ENCODE peak calls at places on chromosomes 13 and 19, in ten cellular contexts. Y, D, T, F, G, C, N, B, E and M are unnamed samples.

GRCh38 chr19:11168568-11168967 is 13.0 kb upstream of the SPC24 start:
- DNase-seq in G (peak), B (peak), N (peak), D (no peak), T (no peak), Y (no peak), C (peak), F (peak), E (no peak), M (peak)

GRCh38 chr13:50829226-50829625 is 14.3 kb downstream of the DLEU7 start:
- DNase-seq in D (no peak), Y (no peak), T (no peak), E (no peak), B (no peak), C (no peak), G (no peak), F (no peak), N (no peak), M (no peak)

GRCh38 chr13:40026174-40026585 is 370.7 kb downstream of the COG6 start:
- DNase-seq in D (no peak), N (no peak), Y (no peak), G (no peak), B (no peak), F (peak), E (no peak), T (no peak), C (peak), M (no peak)

GRCh38 chr19:21604351-21604926 is 99.0 kb downstream of the ZNF429 start:
- DNase-seq in F (no peak), D (no peak), C (no peak), T (no peak), G (no peak), B (no peak), N (peak), Y (no peak), E (no peak), M (no peak)

GRCh38 chr19:17450264-17451075 is 2.0 kb upstream of the TMEM221 start:
- DNase-seq in B (no peak), E (no peak), D (no peak), Y (no peak), C (peak), T (no peak), N (no peak), F (no peak), G (no peak), M (peak)

GRCh38 chr13:51806571-51806970 is 2.6 kb upstream of the DHRS12 start:
- DNase-seq in C (peak), N (peak), G (no peak), B (no peak), Y (no peak), E (no peak), T (no peak), F (no peak), D (no peak), M (no peak)

GRCh38 chr19:14091086-14091884 is 734 bp upstream of the SAMD1 start:
- DNase-seq in T (peak), F (peak), B (no peak), C (peak), D (no peak), G (no peak), Y (peak), N (peak), E (no peak), M (peak)

GRCh38 chr19:28705008-28705407 is 507.9 kb downstream of the UQCRFS1 start:
- DNase-seq in G (peak), Y (no peak), F (peak), T (no peak), N (peak), C (no peak), E (no peak), B (peak), D (no peak), M (peak)

GRCh38 chr13:76397413-76397812 is 488.8 kb downstream of the KCTD12 start:
- DNase-seq in G (no peak), T (no peak), D (no peak), Y (no peak), B (no peak), C (peak), N (no peak), F (no peak), E (no peak), M (no peak)

GRCh38 chr19:38250821-38251563 is 5.2 kb downstream of the PPP1R14A start:
- DNase-seq in T (peak), D (peak), B (no peak), N (peak), F (no peak), C (no peak), Y (peak), G (no peak), E (no peak), M (no peak)

GRCh38 chr19:1296575-1297271 is 11.1 kb downstream of the EFNA2 start:
- DNase-seq in C (no peak), D (no peak), G (no peak), Y (no peak), N (no peak), F (no peak), B (no peak), E (no peak), T (no peak), M (no peak)

GRCh38 chr19:38039966-38040365 is 133.0 kb downstream of the SIPA1L3 start:
- DNase-seq in C (no peak), D (no peak), B (peak), G (peak), E (no peak), F (peak), N (peak), T (no peak), Y (no peak), M (no peak)

GRCh38 chr13:92767468-92767867 is 459.1 kb upstream of the GPC6 start:
- DNase-seq in F (no peak), N (no peak), C (peak), E (no peak), B (no peak), Y (no peak), G (no peak), T (no peak), D (no peak), M (no peak)

GRCh38 chr19:9309974-9310446 is 372 bp upstream of the ZNF699 start:
- DNase-seq in D (peak), C (no peak), Y (peak), G (peak), F (peak), E (peak), T (peak), N (peak), B (no peak), M (peak)

GRCh38 chr13:24734951-24735350 is 29.0 kb upstream of the RNF17 start:
- DNase-seq in B (no peak), C (no peak), Y (no peak), D (no peak), G (no peak), T (no peak), N (no peak), E (no peak), F (no peak), M (no peak)

GRCh38 chr13:101289764-101290163 is 126.5 kb downstream of the NALCN start:
- DNase-seq in B (peak), G (no peak), T (no peak), N (peak), Y (no peak), F (no peak), D (peak), C (peak), E (no peak), M (no peak)

DNA sequence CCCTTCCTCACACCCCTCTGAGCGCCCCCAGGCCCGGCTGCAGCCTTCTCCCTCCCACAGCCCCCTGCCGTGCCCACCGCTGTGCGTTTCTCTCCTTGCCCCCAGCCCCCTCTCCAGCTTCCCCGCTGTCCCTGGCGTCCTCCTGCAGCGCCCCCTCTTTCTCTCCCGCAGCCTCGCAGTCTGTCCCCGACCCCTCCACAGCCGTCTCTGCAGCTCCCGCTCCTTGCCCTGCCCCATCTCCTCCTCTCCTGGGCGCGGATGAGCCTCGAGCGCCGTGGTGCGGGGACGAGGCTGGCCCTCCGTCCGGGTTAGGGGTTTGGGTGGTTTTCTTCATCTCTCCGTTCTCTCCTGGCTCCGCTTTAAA is 1.1 kb downstream of the KMT5C start:
- DNase-seq in N (no peak), Y (no peak), T (no peak), F (no peak), E (no peak), B (no peak), C (no peak), D (no peak), G (no peak), M (peak)
- TF ChIP-seq CTCF in N (no peak), Y (no peak), T (no peak), F (peak), E (no peak), B (peak), C (peak), D (no peak), G (peak), M (no peak)

GRCh38 chr19:3434630-3435553 is 45.4 kb downstream of the SMIM24 start:
- DNase-seq in B (peak), F (peak), C (peak), Y (peak), T (peak), D (peak), E (peak), G (peak), N (peak), M (peak)
- TF ChIP-seq CTCF in B (no peak), F (no peak), C (no peak), Y (no peak), T (no peak), D (peak), E (no peak), G (no peak), N (peak), M (no peak)

GRCh38 chr19:35746087-35746462 is 624 bp downstream of the PSENEN start:
- DNase-seq in N (no peak), C (no peak), G (no peak), E (no peak), Y (no peak), D (no peak), T (no peak), B (no peak), F (no peak), M (no peak)

GRCh38 chr19:35743640-35744306 is 1.4 kb downstream of the U2AF1L4 start:
- DNase-seq in E (no peak), F (no peak), Y (no peak), G (no peak), D (no peak), T (no peak), N (no peak), B (no peak), C (no peak), M (no peak)

GRCh38 chr19:35745328-35746086 is at the start of the genes PSENEN and U2AF1L4:
- DNase-seq in E (peak), D (peak), Y (peak), B (peak), G (peak), F (peak), N (peak), C (peak), T (peak), M (peak)

GRCh38 chr19:35744335-35744687 is 907 bp downstream of the U2AF1L4 start:
- DNase-seq in N (no peak), Y (no peak), T (no peak), C (no peak), B (no peak), G (no peak), E (no peak), F (no peak), D (no peak), M (no peak)

DNA sequence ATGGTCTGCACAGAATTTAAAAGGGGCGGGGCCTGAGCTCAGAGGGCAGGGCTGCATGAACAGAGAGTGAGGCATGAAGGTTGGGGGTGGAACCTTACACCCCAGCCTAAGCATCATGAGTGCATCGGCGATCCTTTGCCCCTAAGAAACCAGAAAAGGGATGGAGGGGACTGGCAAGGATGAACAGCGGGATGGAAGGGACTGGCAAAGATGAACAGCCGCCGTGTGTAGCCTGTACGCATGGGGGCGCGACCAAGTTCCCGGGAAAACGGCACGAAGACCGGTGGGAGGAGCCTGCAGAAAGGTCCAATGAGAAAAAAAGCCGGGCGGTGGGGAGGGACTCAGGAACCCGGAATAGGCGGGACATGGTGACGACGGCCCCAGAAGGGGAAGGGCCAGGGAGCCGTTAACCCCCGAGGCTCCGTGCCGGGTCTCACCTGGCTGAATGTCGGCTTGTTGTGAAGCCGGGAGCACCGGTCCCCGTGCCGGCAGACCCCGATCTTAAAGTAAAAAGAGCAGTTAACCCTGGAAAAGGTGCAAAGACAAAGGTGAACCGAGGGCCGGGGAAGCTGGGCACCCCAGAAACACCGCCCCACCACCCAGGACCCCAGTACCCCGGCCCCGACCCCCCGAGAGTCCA is 410 bp downstream of the U2AF1L4 start:
- DNase-seq in G (peak), Y (peak), E (peak), D (peak), T (peak), B (peak), C (peak), N (peak), F (peak), M (peak)
- TF ChIP-seq CTCF in G (peak), Y (peak), E (peak), D (peak), T (no peak), B (peak), C (no peak), N (peak), F (peak), M (peak)

GRCh38 chr13:65932587-65933239 is 1297.4 kb downstream of the PCDH9 start:
- DNase-seq in E (no peak), C (no peak), T (no peak), D (no peak), Y (no peak), G (peak), F (peak), B (no peak), N (peak), M (no peak)

GRCh38 chr13:65932013-65932412 is 1298.1 kb downstream of the PCDH9 start:
- DNase-seq in E (no peak), F (no peak), N (no peak), G (no peak), T (no peak), D (no peak), B (no peak), C (no peak), Y (no peak), M (no peak)

GRCh38 chr13:65921933-65922332 is 1308.2 kb downstream of the PCDH9 start:
- DNase-seq in D (no peak), G (peak), N (no peak), Y (no peak), E (no peak), C (no peak), F (no peak), T (no peak), B (no peak), M (no peak)

GRCh38 chr13:65929436-65929835 is 1300.7 kb downstream of the PCDH9 start:
- DNase-seq in F (no peak), E (no peak), N (no peak), B (peak), C (no peak), G (no peak), D (no peak), T (no peak), Y (no peak), M (no peak)

DNA sequence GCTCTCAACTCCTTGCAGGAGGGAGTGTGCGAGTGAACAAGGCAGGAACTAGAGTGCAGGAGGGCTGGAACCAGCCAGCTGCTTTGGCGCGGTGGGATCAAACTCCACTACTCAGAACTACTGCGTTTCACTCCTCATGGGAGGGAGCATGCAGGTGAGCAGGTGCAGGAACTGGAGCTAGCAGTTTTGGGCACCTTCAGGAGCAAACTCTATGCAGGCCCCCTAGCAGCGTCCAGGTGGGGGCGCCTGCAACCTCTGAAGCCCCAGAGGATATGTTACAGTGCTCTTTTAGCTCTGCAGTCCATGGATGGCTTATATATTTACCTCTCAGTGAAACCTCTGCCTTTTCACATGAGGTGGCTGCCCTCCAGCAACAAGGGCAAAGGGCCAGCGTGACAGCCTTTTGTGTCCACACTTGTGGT is 1303.4 kb downstream of the PCDH9 start:
- DNase-seq in F (no peak), E (no peak), Y (no peak), N (peak), C (no peak), T (peak), B (no peak), G (no peak), D (no peak), M (no peak)
- TF ChIP-seq CTCF in F (peak), E (peak), Y (no peak), N (peak), C (no peak), T (peak), B (peak), G (peak), D (no peak), M (no peak)

GRCh38 chr19:57279418-57280164 is 694 bp upstream of the ZNF460 start:
- DNase-seq in B (peak), N (peak), Y (peak), C (peak), D (peak), T (peak), F (peak), G (peak), E (peak), M (peak)
- TF ChIP-seq CTCF in B (peak), N (peak), Y (no peak), C (peak), D (peak), T (no peak), F (peak), G (peak), E (peak), M (no peak)

GRCh38 chr19:15475611-15476010 is 3.7 kb downstream of the PGLYRP2 start:
- DNase-seq in Y (no peak), C (no peak), F (no peak), N (no peak), E (no peak), D (no peak), B (no peak), T (no peak), G (no peak), M (no peak)

GRCh38 chr19:15476334-15476733 is 3.0 kb downstream of the PGLYRP2 start:
- DNase-seq in E (no peak), G (no peak), B (no peak), T (no peak), F (no peak), Y (no peak), C (no peak), D (no peak), N (no peak), M (no peak)

GRCh38 chr19:15475169-15475568 is 4.1 kb downstream of the PGLYRP2 start:
- DNase-seq in C (no peak), Y (no peak), T (no peak), N (no peak), F (no peak), D (no peak), B (no peak), E (no peak), G (no peak), M (no peak)

DNA sequence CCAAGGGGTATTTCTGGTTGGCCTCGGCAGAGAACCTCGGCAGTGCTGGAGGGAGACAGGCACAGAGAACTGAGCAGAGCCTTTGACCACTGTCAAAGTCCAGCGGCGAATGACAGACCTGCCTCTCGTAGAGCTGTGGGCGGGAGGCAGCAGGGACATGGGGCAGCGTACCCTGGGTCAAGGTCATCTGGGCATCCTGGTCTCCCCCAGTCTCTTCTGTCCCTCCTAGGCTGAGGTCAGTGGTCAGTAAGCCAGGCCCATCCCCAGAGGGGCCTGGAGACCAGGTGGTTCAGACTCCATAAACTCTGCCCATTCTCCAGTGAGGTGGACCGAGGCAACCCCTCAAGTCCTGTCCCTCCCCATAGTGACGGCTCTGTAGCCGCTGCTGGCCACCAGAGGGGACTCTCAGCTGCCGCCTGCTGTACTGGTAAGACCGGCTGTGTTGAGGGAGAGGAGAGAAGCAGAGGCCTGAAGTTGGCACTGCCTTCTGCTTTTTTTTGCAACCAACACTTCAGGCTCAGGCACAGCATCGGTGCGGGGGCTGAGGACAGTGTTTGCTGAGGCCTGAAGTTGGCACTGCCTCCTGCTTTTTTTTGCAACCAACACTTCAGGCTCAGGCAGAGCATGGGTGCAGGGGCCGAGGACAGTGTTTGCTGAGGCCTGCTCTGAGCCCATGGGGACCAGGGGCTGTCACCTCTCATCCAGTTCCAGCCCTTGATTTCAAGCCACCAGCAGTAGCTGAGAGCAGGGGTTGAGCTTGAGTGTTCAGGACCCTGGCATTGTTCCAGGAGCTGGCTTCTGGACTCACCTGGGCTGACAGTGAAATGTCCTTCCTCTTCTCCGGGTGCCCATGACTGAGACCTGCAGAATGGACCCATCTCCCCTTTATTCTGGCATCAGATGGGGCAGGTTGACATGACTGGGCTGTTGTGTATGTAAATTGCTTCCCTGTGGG is at the start of gene PGLYRP2:
- DNase-seq in T (no peak), G (no peak), E (no peak), B (no peak), C (no peak), F (peak), Y (no peak), N (peak), D (peak), M (peak)
- TF ChIP-seq CTCF in T (peak), G (no peak), E (no peak), B (no peak), C (no peak), F (no peak), Y (no peak), N (no peak), D (no peak), M (no peak)

GRCh38 chr19:55913643-55914268 is 18.4 kb downstream of the NLRP13 start:
- DNase-seq in T (no peak), E (peak), D (no peak), G (no peak), N (no peak), C (peak), Y (no peak), F (no peak), B (no peak), M (peak)
- TF ChIP-seq CTCF in T (no peak), E (no peak), D (no peak), G (no peak), N (peak), C (peak), Y (no peak), F (no peak), B (no peak), M (no peak)

GRCh38 chr19:40804783-40805242 is 5.8 kb downstream of the EGLN2 start:
- DNase-seq in D (no peak), T (no peak), B (no peak), F (no peak), C (no peak), G (no peak), N (no peak), E (no peak), Y (no peak), M (no peak)
- TF ChIP-seq CTCF in D (no peak), T (no peak), B (peak), F (no peak), C (no peak), G (peak), N (peak), E (no peak), Y (no peak), M (no peak)